ENCODE peak calls at places on chromosome 4, in nine cellular contexts. R, C, Q, Y, M, W, G, B and X are unnamed samples.

GRCh38 chr4:48005781-48006180 is 10.7 kb downstream of the CNGA1 start:
- DNase-seq in B (no peak), G (no peak), R (no peak), Y (no peak), M (no peak), C (no peak), Q (no peak), W (no peak), X (no peak)

GRCh38 chr4:117001077-117001476 is 84.3 kb downstream of the TRAM1L1 start:
- DNase-seq in C (no peak), Q (no peak), M (no peak), R (no peak), W (no peak), G (no peak), Y (no peak), B (no peak), X (no peak)

GRCh38 chr4:20487852-20488251 is 212.4 kb upstream of the PACRGL start:
- DNase-seq in M (no peak), G (no peak), C (peak), B (peak), Q (no peak), Y (no peak), R (no peak), W (no peak), X (no peak)

GRCh38 chr4:6180841-6181631 is 19.3 kb downstream of the JAKMIP1 start:
- DNase-seq in M (no peak), Y (no peak), B (no peak), G (no peak), Q (no peak), C (no peak), W (no peak), R (no peak), X (no peak)

GRCh38 chr4:80005863-80006262 is 67.2 kb downstream of the ANTXR2 start:
- DNase-seq in B (no peak), W (no peak), R (no peak), Q (no peak), M (no peak), Y (no peak), G (no peak), C (no peak), X (no peak)

GRCh38 chr4:78650106-78651021 is 98.8 kb downstream of the ANXA3 start:
- DNase-seq in M (no peak), B (no peak), Y (no peak), R (no peak), G (no peak), C (peak), Q (peak), W (no peak), X (no peak)

GRCh38 chr4:115851918-115852766 is 738.7 kb upstream of the NDST4 start:
- DNase-seq in Y (peak), C (peak), G (no peak), M (peak), Q (no peak), R (no peak), B (peak), W (peak), X (no peak)

GRCh38 chr4:139943277-139943676 is 210.7 kb downstream of the MAML3 start:
- DNase-seq in C (no peak), Y (no peak), W (no peak), G (no peak), M (no peak), Q (no peak), R (no peak), B (no peak), X (no peak)

GRCh38 chr4:185282968-185283367 is 73.6 kb downstream of the SNX25 start:
- DNase-seq in Q (no peak), R (no peak), B (no peak), C (peak), Y (no peak), W (no peak), G (no peak), M (no peak), X (no peak)

GRCh38 chr4:87465739-87466366 is 43.5 kb downstream of the NUDT9 start:
- DNase-seq in Q (peak), G (no peak), R (no peak), Y (no peak), B (peak), W (peak), M (no peak), C (peak), X (no peak)

GRCh38 chr4:7435411-7436095 is 823 bp upstream of the PSAPL1 start:
- DNase-seq in M (no peak), B (no peak), Q (no peak), G (no peak), R (no peak), W (no peak), C (no peak), Y (peak), X (no peak)

GRCh38 chr4:95409127-95409526 is 139.6 kb downstream of the UNC5C start:
- DNase-seq in C (no peak), B (peak), R (no peak), Y (no peak), G (no peak), M (no peak), Q (no peak), W (no peak), X (no peak)

GRCh38 chr4:95048296-95048695 is 290.5 kb downstream of the BMPR1B start:
- DNase-seq in M (no peak), W (no peak), Y (no peak), R (no peak), B (no peak), C (no peak), G (no peak), Q (no peak), X (no peak)

GRCh38 chr4:153509724-153510123 is 43.6 kb downstream of the TMEM131L start:
- DNase-seq in M (peak), W (no peak), C (no peak), G (no peak), B (no peak), Q (no peak), R (no peak), Y (no peak), X (no peak)

GRCh38 chr4:90120037-90120436 is 7.2 kb upstream of the CCSER1 start:
- DNase-seq in Q (no peak), W (no peak), C (no peak), M (no peak), B (no peak), G (no peak), Y (no peak), R (no peak), X (no peak)

GRCh38 chr4:11323771-11324170 is 104.9 kb downstream of the HS3ST1 start:
- DNase-seq in W (no peak), C (no peak), R (no peak), Q (no peak), Y (no peak), G (no peak), M (no peak), B (no peak), X (no peak)

GRCh38 chr4:75180790-75181776 is 248.2 kb downstream of the PARM1 start:
- DNase-seq in M (peak), R (no peak), G (no peak), Q (no peak), Y (no peak), B (no peak), W (no peak), C (no peak), X (no peak)

GRCh38 chr4:152999376-153000067 is 63.4 kb downstream of the FHDC1 start:
- DNase-seq in M (peak), Y (no peak), G (no peak), Q (no peak), C (no peak), B (no peak), R (no peak), W (no peak), X (no peak)

GRCh38 chr4:117375101-117375500 is 289.7 kb upstream of the TRAM1L1 start:
- DNase-seq in M (no peak), Y (no peak), R (no peak), G (no peak), C (no peak), W (no peak), B (no peak), Q (no peak), X (no peak)

GRCh38 chr4:17805580-17805979 is 5.0 kb downstream of the DCAF16 start:
- DNase-seq in M (no peak), R (no peak), C (no peak), B (no peak), Y (no peak), G (no peak), Q (no peak), W (no peak), X (no peak)

GRCh38 chr4:5747746-5748365 is 36.9 kb downstream of the EVC start:
- DNase-seq in R (no peak), Q (peak), B (no peak), G (peak), W (peak), Y (no peak), M (no peak), C (peak), X (no peak)

GRCh38 chr4:116636917-116637316 is 448.5 kb downstream of the TRAM1L1 start:
- DNase-seq in B (peak), W (no peak), Y (no peak), G (no peak), Q (no peak), M (no peak), R (no peak), C (no peak), X (no peak)

GRCh38 chr4:186946682-186947294 is 223.1 kb upstream of the FAT1 start:
- DNase-seq in Q (no peak), M (peak), B (no peak), Y (peak), G (no peak), R (no peak), C (peak), W (no peak), X (no peak)

GRCh38 chr4:6229671-6230501 is 29.5 kb upstream of the JAKMIP1 start:
- DNase-seq in R (no peak), Y (peak), W (no peak), Q (no peak), B (no peak), C (no peak), M (no peak), G (no peak), X (no peak)

GRCh38 chr4:169100656-169101055 is 90.6 kb upstream of the CBR4 start:
- DNase-seq in M (no peak), C (no peak), R (no peak), B (no peak), Q (no peak), G (no peak), Y (no peak), W (no peak), X (no peak)

GRCh38 chr4:75708218-75708691 is 16.1 kb upstream of the USO1 start:
- DNase-seq in B (peak), G (no peak), M (peak), Q (no peak), R (peak), Y (no peak), W (no peak), C (no peak), X (no peak)

GRCh38 chr4:154741877-154742851 is 1.6 kb upstream of the LRAT start:
- DNase-seq in B (peak), R (no peak), C (no peak), W (no peak), M (no peak), G (no peak), Y (no peak), Q (no peak), X (no peak)

GRCh38 chr4:8177544-8177943 is 18.9 kb upstream of the ABLIM2 start:
- DNase-seq in Y (no peak), C (no peak), G (no peak), Q (no peak), B (no peak), W (no peak), R (no peak), M (no peak), X (no peak)

GRCh38 chr4:74932832-74933561 is at the start of gene PARM1:
- DNase-seq in G (peak), Q (peak), R (no peak), Y (peak), M (peak), W (peak), C (peak), B (peak), X (peak)

GRCh38 chr4:146643812-146644401 is 5.2 kb downstream of the POU4F2 start:
- DNase-seq in R (no peak), B (no peak), Y (no peak), W (peak), Q (no peak), C (peak), G (no peak), M (no peak), X (no peak)

GRCh38 chr4:66160606-66161005 is 490.3 kb upstream of the EPHA5 start:
- DNase-seq in Q (no peak), C (peak), M (no peak), R (no peak), Y (no peak), W (no peak), G (no peak), B (no peak), X (no peak)

GRCh38 chr4:165502919-165503907 is 124.4 kb downstream of the CPE start:
- DNase-seq in Y (no peak), B (no peak), W (no peak), C (peak), G (no peak), R (no peak), M (no peak), Q (no peak), X (no peak)